ENCODE peak calls at places on chromosomes 2 and 18, in nine cellular contexts. H, E, R, M, V, O, A, T and P are unnamed samples.
A peak's percentile ranks its signal among the peaks of the same experiment; 100 is the strongest.

GRCh38 chr18:4455113-4455811 is at the start of gene DLGAP1:
- DNase-seq in E (peak; percentile 4), M (peak; percentile 44), V (peak; percentile 32), A (peak; percentile 73), O (no peak), R (peak; percentile 29), T (peak; percentile 36), H (peak; percentile 83), P (peak; percentile 7)

GRCh38 chr18:8468911-8469310 is 140.3 kb upstream of the RAB12 start:
- DNase-seq in H (no peak), T (no peak), E (no peak), V (peak; percentile 22), M (no peak), R (no peak), A (peak; percentile 60), O (no peak), P (peak; percentile 35)

GRCh38 chr2:210475726-210476125 is 833 bp downstream of the LANCL1 start:
- DNase-seq in A (no peak), V (peak; percentile 1), M (no peak), E (no peak), R (no peak), T (no peak), O (no peak), H (no peak), P (peak; percentile 4)

GRCh38 chr2:126657146-126657635 is 1.2 kb downstream of the GYPC start:
- DNase-seq in M (peak; percentile 7), T (peak; percentile 70), H (peak; percentile 92), A (peak; percentile 83), R (peak; percentile 60), O (peak; percentile 61), V (peak; percentile 93), E (no peak), P (peak; percentile 95)

GRCh38 chr2:102789349-102790085 is 27.7 kb downstream of the TMEM182 start:
- DNase-seq in R (no peak), E (no peak), T (no peak), O (no peak), V (no peak), A (no peak), H (no peak), M (peak; percentile 41), P (no peak)

GRCh38 chr2:80499095-80499494 is 194.5 kb upstream of the LRRTM1 start:
- DNase-seq in O (no peak), A (no peak), R (no peak), E (peak; percentile 57), T (no peak), M (peak; percentile 76), H (no peak), V (peak; percentile 74), P (peak; percentile 81)

GRCh38 chr2:127589358-127589757 is 53.9 kb downstream of the MYO7B start:
- DNase-seq in V (no peak), O (no peak), M (no peak), T (no peak), H (no peak), R (no peak), A (no peak), E (no peak), P (no peak)

GRCh38 chr2:234243871-234244565 is 193.5 kb downstream of the SPP2 start:
- DNase-seq in A (no peak), O (no peak), M (no peak), H (no peak), E (peak; percentile 14), T (no peak), V (no peak), R (no peak), P (no peak)

GRCh38 chr2:180367831-180368230 is 360.7 kb upstream of the CWC22 start:
- DNase-seq in M (peak; percentile 33), O (no peak), H (no peak), R (no peak), T (no peak), E (peak; percentile 41), A (no peak), V (peak; percentile 95), P (peak; percentile 98)

GRCh38 chr18:49585781-49586663 is 24.2 kb downstream of the LIPG start:
- DNase-seq in E (no peak), A (no peak), V (no peak), M (no peak), T (no peak), O (no peak), R (no peak), H (no peak), P (no peak)

GRCh38 chr2:102473020-102473419 is at the start of gene SLC9A4:
- DNase-seq in H (no peak), R (no peak), T (no peak), E (peak; percentile 55), A (no peak), O (no peak), V (peak; percentile 59), M (peak; percentile 59), P (peak; percentile 65)

DNA sequence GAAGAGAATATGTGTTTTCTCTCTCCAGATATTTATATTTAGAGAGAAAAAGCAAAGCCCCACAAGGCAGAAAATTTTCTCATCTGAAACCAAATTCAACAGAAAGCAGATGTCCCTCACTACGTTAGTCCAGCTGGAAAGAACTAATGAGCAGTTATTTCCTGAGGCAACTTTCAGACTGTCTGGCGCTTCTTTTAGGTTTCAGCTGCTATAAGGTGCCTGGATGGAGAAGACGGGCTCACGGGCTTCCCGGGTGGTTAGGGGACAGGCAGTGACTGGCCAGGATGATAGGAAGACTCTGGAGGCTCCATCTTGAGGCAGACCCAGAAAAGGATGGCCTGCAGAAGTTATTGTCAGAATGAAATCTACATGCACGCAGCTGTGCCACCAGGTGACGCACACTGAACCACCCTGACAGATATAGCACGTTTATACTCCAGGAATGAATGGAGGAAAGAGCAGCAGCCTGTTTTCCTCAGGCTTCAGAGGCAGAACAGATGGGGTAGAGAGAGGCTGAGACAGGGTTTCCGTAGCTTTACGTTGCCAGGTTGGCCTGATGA is 50.7 kb downstream of the MRPL35 start:
- DNase-seq in E (no peak), H (no peak), O (no peak), M (no peak), T (no peak), R (no peak), A (no peak), V (no peak), P (peak; percentile 2)
- TF ChIP-seq CTCF in E (no peak), H (no peak), O (peak; percentile 16), M (no peak), T (no peak), R (no peak), A (no peak), V (peak; percentile 1), P (no peak)

GRCh38 chr2:70009776-70010175 is 48.3 kb upstream of the ASPRV1 start:
- DNase-seq in A (no peak), M (no peak), R (no peak), H (no peak), V (no peak), T (no peak), O (no peak), E (no peak), P (no peak)

GRCh38 chr2:70008290-70008689 is 46.9 kb upstream of the ASPRV1 start:
- DNase-seq in H (no peak), V (no peak), A (no peak), M (no peak), O (no peak), E (no peak), R (no peak), T (no peak), P (no peak)

GRCh38 chr2:70011786-70012185 is 50.4 kb upstream of the ASPRV1 start:
- DNase-seq in A (no peak), R (no peak), H (no peak), M (no peak), T (no peak), O (no peak), E (no peak), V (no peak), P (no peak)

GRCh38 chr2:70011335-70011734 is 49.9 kb upstream of the ASPRV1 start:
- DNase-seq in H (no peak), M (peak; percentile 21), V (no peak), T (no peak), R (no peak), E (peak; percentile 28), O (no peak), A (no peak), P (no peak)

DNA sequence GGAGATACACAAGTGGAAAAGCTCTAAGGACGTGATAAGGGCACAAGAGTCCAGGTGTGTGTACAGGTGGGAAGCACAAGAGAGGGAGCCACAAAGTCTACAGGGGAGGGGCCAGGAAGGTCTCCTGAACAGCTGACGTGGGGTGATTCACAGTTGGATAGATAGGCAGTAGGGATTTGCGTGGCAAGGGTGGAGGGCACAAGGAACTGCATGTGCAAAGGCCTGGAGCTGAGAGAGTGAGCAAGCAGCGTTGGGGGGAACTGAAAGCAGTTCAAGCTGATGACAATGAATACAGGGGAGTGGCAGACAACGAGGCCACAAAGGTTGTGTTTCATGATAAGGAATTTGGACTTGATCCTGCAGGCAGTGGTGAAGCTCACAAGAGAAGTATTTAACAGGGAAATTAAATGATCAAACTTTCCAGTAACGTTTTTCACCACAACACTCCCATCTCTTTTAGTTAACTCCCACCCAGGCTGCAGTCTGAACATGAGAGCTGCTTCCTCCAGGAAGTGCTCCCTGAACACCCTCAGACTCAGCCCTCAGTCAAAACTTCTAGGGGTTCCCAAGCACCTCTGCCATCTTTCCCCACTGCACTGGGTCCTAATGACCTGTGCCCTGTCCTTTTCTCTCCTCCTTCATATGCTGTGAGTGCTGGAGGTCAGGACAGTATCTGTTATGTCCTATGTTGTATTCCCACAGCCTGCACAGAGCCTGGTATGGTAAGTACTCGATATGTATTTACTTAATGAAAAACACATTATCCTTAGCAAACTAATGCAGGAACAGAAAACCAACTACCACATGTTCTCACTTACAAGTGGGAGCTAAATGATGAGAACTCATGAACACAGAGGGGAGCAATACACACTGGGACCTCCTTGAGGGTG is 49.0 kb upstream of the ASPRV1 start:
- DNase-seq in M (peak; percentile 62), O (no peak), T (no peak), E (peak; percentile 86), A (no peak), H (no peak), V (peak; percentile 8), R (no peak), P (no peak)
- H3K4me3 ChIP-seq in M (no peak overlapping the region), O (no peak overlapping the region), T (no peak overlapping the region), E (no peak overlapping the region), A (no peak overlapping the region), H (no peak overlapping the region), V (no peak overlapping the region), R (no peak overlapping the region), P (no peak overlapping the region)

GRCh38 chr2:203590496-203590895 is 55.4 kb upstream of the RAPH1 start:
- DNase-seq in H (no peak), V (no peak), A (no peak), E (peak; percentile 60), M (peak; percentile 29), O (no peak), T (no peak), R (no peak), P (no peak)
- TF ChIP-seq CTCF in H (no peak), V (no peak), A (no peak), E (no peak), M (no peak), O (no peak), T (no peak), R (no peak), P (no peak)

DNA sequence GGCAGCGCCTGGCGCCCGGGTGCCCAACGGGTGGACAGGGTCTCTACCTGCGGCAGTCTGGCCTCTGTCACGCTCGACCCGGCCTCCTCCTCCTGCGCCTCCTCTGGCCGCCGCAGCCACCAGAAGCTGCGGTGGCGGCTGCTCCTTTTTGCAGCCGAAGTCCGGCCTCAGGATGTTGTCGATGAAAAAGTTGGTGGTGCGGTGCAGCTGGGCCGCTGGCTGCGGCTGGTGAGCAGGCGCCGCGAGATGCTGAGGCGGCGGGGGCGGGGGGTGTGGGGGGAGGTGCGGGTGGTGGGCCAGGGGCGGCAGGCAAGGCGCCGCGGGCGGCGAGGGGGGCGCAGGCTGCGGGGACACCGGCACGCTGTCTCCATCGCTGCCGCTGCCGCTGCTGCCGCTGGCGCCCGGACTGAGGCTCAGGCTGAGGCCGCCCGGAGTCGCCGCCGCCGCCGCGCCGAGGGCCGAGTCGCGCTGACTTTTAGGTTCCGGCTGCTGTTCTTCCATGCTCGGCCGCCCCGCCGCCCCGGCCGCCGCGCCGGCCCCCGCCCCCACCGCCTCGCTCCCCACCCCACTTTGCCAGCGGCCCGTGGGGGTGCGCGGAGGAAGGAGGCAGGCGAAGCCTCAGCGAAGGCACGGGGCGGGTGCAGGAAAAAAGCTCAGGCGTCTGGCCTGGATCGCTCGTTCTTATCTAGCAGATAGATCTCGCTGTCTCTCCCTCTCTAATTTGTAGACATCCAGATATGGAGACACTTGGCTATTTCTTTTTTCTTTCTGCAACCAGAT is 591 bp downstream of the EN1 start:
- DNase-seq in H (no peak), A (peak; percentile 57), O (no peak), V (no peak), R (no peak), M (no peak), E (no peak), T (no peak), P (no peak)
- H3K4me3 ChIP-seq in H (peak overlapping the region; percentile 39), A (peak overlapping the region; percentile 67), O (no peak overlapping the region), V (peak overlapping the region; percentile 35), R (peak overlapping the region; percentile 33), M (no peak overlapping the region), E (no peak overlapping the region), T (peak overlapping the region; percentile 8), P (peak overlapping the region; percentile 20)